ENCODE peak calls at places on chromosomes 4 and X, in five cellular contexts. D is mesendoderm, Q is neuronal stem cell, W is H1, O is IMR-90. X is an unnamed sample.
A peak's percentile ranks its signal among the peaks of the same experiment; 100 is the strongest.

GRCh38 chr4:10963958-10964705 is 279.6 kb upstream of the CLNK start:
- DNase-seq in D (no peak), Q (peak; percentile 23), W (no peak), O (no peak), X (peak; percentile 39)

GRCh38 chrX:136141569-136141968 is 5.8 kb upstream of the FHL1 start:
- DNase-seq in D (no peak), Q (no peak), W (no peak), O (no peak), X (no peak)

GRCh38 chr4:63105839-63106238 is 1303.4 kb downstream of the TECRL start:
- DNase-seq in D (peak; percentile 62), Q (no peak), W (no peak), O (no peak), X (peak; percentile 26)

GRCh38 chr4:168550071-168550766 is 53.4 kb downstream of the PALLD start:
- DNase-seq in D (no peak), Q (no peak), W (no peak), O (peak; percentile 31), X (no peak)

GRCh38 chr4:52966172-52966571 is 104.1 kb downstream of the RASL11B start:
- DNase-seq in D (no peak), Q (no peak), W (no peak), O (no peak), X (no peak)

GRCh38 chrX:1649623-1650022 is 34.8 kb downstream of the ASMT start:
- DNase-seq in D (peak; percentile 87), Q (peak; percentile 63), W (peak; percentile 54), O (no peak), X (peak; percentile 71)

GRCh38 chrX:107978080-107978479 is 4.1 kb downstream of the TEX13B start:
- DNase-seq in D (peak; percentile 16), Q (no peak), W (no peak), O (no peak), X (no peak)

GRCh38 chrX:22689290-22689689 is 310.5 kb upstream of the DDX53 start:
- DNase-seq in D (peak; percentile 67), Q (no peak), W (no peak), O (peak; percentile 23), X (no peak)

GRCh38 chr4:10891866-10892265 is 207.3 kb upstream of the CLNK start:
- DNase-seq in D (no peak), Q (no peak), W (no peak), O (no peak), X (no peak)

GRCh38 chr4:155620637-155621036 is 46.0 kb upstream of the GUCY1A1 start:
- DNase-seq in D (no peak), Q (no peak), W (no peak), O (peak; percentile 51), X (no peak)

GRCh38 chr4:164888096-164888495 is 11.1 kb downstream of the APELA start:
- DNase-seq in D (no peak), Q (no peak), W (no peak), O (no peak), X (no peak)

GRCh38 chr4:24894243-24894642 is 18.6 kb downstream of the CCDC149 start:
- DNase-seq in D (no peak), Q (no peak), W (no peak), O (no peak), X (no peak)

GRCh38 chr4:2936773-2937145 is 26.4 kb downstream of the NOP14 start:
- DNase-seq in D (no peak), Q (no peak), W (no peak), O (peak; percentile 58), X (no peak)

GRCh38 chr4:84848432-84848831 is 118.1 kb downstream of the WDFY3 start:
- DNase-seq in D (peak; percentile 44), Q (no peak), W (no peak), O (no peak), X (no peak)

GRCh38 chr4:156948133-156948532 is 23.5 kb downstream of the PDGFC start:
- DNase-seq in D (no peak), Q (no peak), W (no peak), O (no peak), X (no peak)

GRCh38 chrX:79366888-79367749 is at the start of gene ITM2A:
- DNase-seq in D (peak; percentile 79), Q (peak; percentile 17), W (peak; percentile 53), O (no peak), X (peak; percentile 60)

GRCh38 chrX:9913041-9913440 is 54.1 kb upstream of the CLDN34 start:
- DNase-seq in D (no peak), Q (no peak), W (no peak), O (peak; percentile 43), X (no peak)

GRCh38 chr4:3529363-3529762 is 2.9 kb downstream of the LRPAP1 start:
- DNase-seq in D (no peak), Q (no peak), W (no peak), O (no peak), X (peak; percentile 25)

GRCh38 chrX:2385224-2385623 is 115.6 kb downstream of the DHRSX start:
- DNase-seq in D (peak; percentile 64), Q (no peak), W (no peak), O (peak; percentile 88), X (no peak)

GRCh38 chr4:111923786-111924185 is 221.5 kb upstream of the FAM241A start:
- DNase-seq in D (no peak), Q (no peak), W (no peak), O (no peak), X (no peak)

GRCh38 chr4:87092389-87093141 is 127.9 kb downstream of the KLHL8 start:
- DNase-seq in D (no peak), Q (no peak), W (no peak), O (peak; percentile 91), X (no peak)

GRCh38 chr4:62342346-62342745 is 1142.2 kb downstream of the ADGRL3 start:
- DNase-seq in D (no peak), Q (no peak), W (no peak), O (no peak), X (no peak)

GRCh38 chrX:78673256-78673655 is 14.1 kb upstream of the RTL3 start:
- DNase-seq in D (no peak), Q (no peak), W (no peak), O (no peak), X (no peak)

GRCh38 chr4:111330786-111331185 is 707.9 kb upstream of the PITX2 start:
- DNase-seq in D (no peak), Q (no peak), W (no peak), O (peak; percentile 46), X (no peak)

GRCh38 chr4:109967798-109968520 is 55.3 kb downstream of the EGF start:
- DNase-seq in D (no peak), Q (no peak), W (no peak), O (peak; percentile 67), X (no peak)

GRCh38 chr4:168152837-168153500 is 60.6 kb downstream of the ANXA10 start:
- DNase-seq in D (no peak), Q (no peak), W (no peak), O (no peak), X (no peak)

DNA sequence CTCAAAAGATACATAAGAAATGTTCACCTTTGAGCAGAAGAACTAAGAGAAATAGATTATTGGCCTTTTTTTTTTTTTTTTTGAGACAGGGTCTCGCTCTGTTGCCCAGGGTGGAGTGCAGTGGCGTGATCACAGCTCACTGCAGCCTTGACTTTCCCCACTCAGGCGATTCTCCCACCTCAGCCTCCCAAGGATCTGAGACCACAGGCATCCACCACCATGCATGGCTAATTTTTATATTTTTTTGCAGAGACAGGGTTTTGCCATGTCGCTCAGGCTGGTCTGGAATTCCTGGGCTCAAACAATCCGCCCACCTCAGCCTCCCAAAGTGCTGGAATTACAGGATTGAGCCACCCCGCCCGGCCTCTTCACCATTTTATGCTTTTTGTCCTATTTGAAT is 2.9 kb upstream of the TLR6 start:
- DNase-seq in D (no peak), Q (no peak), W (no peak), O (no peak), X (no peak)
- H3K23ac ChIP-seq in D (no peak overlapping the region), Q (no peak overlapping the region), W (no peak overlapping the region), O (no peak overlapping the region), X (no peak overlapping the region)

GRCh38 chr4:101355767-101356702 is 8.7 kb upstream of the PPP3CA start:
- DNase-seq in D (no peak), Q (no peak), W (no peak), O (peak; percentile 92), X (no peak)

GRCh38 chr4:101357751-101358150 is 10.4 kb upstream of the PPP3CA start:
- DNase-seq in D (peak; percentile 61), Q (no peak), W (no peak), O (peak; percentile 28), X (no peak)

GRCh38 chr4:101356928-101357327 is 9.6 kb upstream of the PPP3CA start:
- DNase-seq in D (peak; percentile 69), Q (no peak), W (no peak), O (peak; percentile 95), X (no peak)

GRCh38 chr4:101349346-101350064 is 2.2 kb upstream of the PPP3CA start:
- DNase-seq in D (no peak), Q (no peak), W (no peak), O (no peak), X (no peak)

GRCh38 chr4:101355246-101355645 is 7.9 kb upstream of the PPP3CA start:
- DNase-seq in D (no peak), Q (no peak), W (no peak), O (no peak), X (no peak)
- H3K4me2 ChIP-seq in D (no peak overlapping the region), Q (no peak overlapping the region), W (no peak overlapping the region), O (no peak overlapping the region), X (no peak overlapping the region)

DNA sequence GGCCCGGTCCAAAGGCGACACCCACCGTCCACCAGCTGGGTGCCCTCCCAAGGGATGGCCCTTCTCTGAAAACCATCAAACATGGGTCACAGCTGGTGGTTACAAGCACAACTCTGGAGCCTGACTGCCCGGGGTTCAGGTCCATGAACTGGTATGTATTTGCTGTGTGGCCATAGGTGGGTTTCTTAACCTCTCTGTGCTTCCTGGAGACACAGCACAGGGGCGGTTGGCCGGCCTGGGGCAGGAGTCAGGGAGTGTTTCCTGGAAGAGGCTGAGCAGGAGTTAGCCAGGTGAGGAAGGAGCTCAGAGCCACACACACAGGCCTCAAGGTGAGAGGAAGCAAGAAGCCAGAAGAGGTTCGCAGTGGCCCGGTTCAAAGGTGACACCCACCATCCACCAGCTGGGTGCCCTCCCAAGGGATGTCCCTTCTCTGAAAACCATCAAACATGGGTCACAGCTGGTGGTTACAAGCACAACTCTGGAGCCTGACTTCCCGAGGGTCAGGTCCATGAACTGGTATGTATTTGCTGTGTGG is 243.7 kb upstream of the PSAPL1 start:
- DNase-seq in D (no peak), Q (no peak), W (no peak), O (no peak), X (no peak)
- H2BK15ac ChIP-seq in D (no peak overlapping the region), Q (no peak overlapping the region), W (no peak overlapping the region), O (no peak overlapping the region), X (no peak overlapping the region)

DNA sequence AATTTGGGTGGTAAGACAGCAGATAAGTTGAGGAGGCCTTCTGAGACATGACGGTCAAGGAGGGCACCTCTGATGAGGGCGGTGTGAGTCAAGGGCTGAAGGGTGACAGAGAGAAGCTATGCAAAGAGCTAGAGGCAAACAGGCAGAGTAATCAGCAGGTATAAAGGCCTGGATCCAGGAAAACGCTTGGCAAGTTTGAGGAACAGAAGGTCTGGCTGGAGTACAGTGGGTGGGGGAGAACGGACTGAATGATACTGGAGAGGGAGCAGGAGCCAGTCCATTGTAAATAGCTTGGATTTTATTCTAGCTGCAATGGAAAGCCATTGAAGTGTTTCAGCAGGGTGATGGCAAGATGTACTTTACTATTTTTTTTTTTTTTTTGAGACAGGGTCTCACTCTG is 39.3 kb downstream of the RAB33B start:
- DNase-seq in D (no peak), Q (no peak), W (no peak), O (no peak), X (no peak)
- H3K23ac ChIP-seq in D (no peak overlapping the region), Q (no peak overlapping the region), W (no peak overlapping the region), O (no peak overlapping the region), X (no peak overlapping the region)

X was measured in H9.